ENCODE peak calls at places on chromosomes 1 and 21, in eight cellular contexts. J, H, S, X, W, D, K and U are unnamed samples.

GRCh38 chr1:108704501-108704900 is 8.2 kb upstream of the FNDC7 start:
- DNase-seq in J (no peak), H (peak), S (peak), X (peak), W (no peak), D (no peak), K (no peak), U (peak)

GRCh38 chr1:44664730-44665370 is 9.4 kb downstream of the TMEM53 start:
- DNase-seq in J (no peak), H (no peak), S (no peak), X (no peak), W (peak), D (no peak), K (no peak), U (no peak)

GRCh38 chr1:215273838-215274516 is 191.4 kb downstream of the KCNK2 start:
- DNase-seq in J (no peak), H (peak), S (peak), X (peak), W (no peak), D (no peak), K (no peak), U (peak)

GRCh38 chr1:151621351-151621750 is 9.5 kb downstream of the SNX27 start:
- DNase-seq in J (no peak), H (no peak), S (no peak), X (no peak), W (no peak), D (no peak), K (no peak), U (no peak)

GRCh38 chr1:53328490-53329182 is 766 bp upstream of the LRP8 start:
- DNase-seq in J (peak), H (no peak), S (no peak), X (no peak), W (peak), D (peak), K (peak), U (no peak)

GRCh38 chr1:212490276-212490675 is 57.6 kb downstream of the NENF start:
- DNase-seq in J (no peak), H (no peak), S (no peak), X (no peak), W (no peak), D (no peak), K (no peak), U (no peak)

GRCh38 chr1:188364927-188365449 is 1536.2 kb downstream of the PLA2G4A start:
- DNase-seq in J (no peak), H (no peak), S (no peak), X (no peak), W (no peak), D (no peak), K (no peak), U (no peak)

GRCh38 chr1:3037281-3038040 is 16.2 kb downstream of the ACTRT2 start:
- DNase-seq in J (no peak), H (no peak), S (no peak), X (no peak), W (no peak), D (no peak), K (no peak), U (no peak)

GRCh38 chr1:236575523-236575922 is 28.8 kb downstream of the HEATR1 start:
- DNase-seq in J (no peak), H (peak), S (no peak), X (peak), W (no peak), D (no peak), K (no peak), U (no peak)

GRCh38 chr1:20402585-20403422 is 83.2 kb downstream of the CAMK2N1 start:
- DNase-seq in J (no peak), H (no peak), S (no peak), X (no peak), W (no peak), D (no peak), K (no peak), U (no peak)

GRCh38 chr1:41728403-41729202 is 190.1 kb downstream of the HIVEP3 start:
- DNase-seq in J (peak), H (no peak), S (no peak), X (no peak), W (no peak), D (peak), K (no peak), U (no peak)

GRCh38 chr1:118963456-118964430 is 24.4 kb downstream of the TBX15 start:
- DNase-seq in J (no peak), H (peak), S (peak), X (peak), W (no peak), D (no peak), K (no peak), U (peak)

GRCh38 chr1:97507863-97508262 is 413.0 kb downstream of the DPYD start:
- DNase-seq in J (no peak), H (peak), S (no peak), X (peak), W (no peak), D (no peak), K (no peak), U (peak)

GRCh38 chr1:168643152-168643551 is 66.7 kb downstream of the XCL1 start:
- DNase-seq in J (no peak), H (peak), S (peak), X (peak), W (no peak), D (no peak), K (no peak), U (peak)

GRCh38 chr1:62989497-62989896 is 205.6 kb downstream of the ATG4C start:
- DNase-seq in J (no peak), H (no peak), S (no peak), X (no peak), W (no peak), D (no peak), K (no peak), U (no peak)

GRCh38 chr21:41410767-41411448 is 15.1 kb upstream of the MX1 start:
- DNase-seq in J (no peak), H (no peak), S (no peak), X (no peak), W (no peak), D (no peak), K (no peak), U (no peak)

GRCh38 chr1:179926494-179927205 is 28.0 kb upstream of the CEP350 start:
- DNase-seq in J (no peak), H (peak), S (peak), X (peak), W (no peak), D (no peak), K (no peak), U (peak)

GRCh38 chr21:46366091-46366490 is 42.1 kb downstream of the PCNT start:
- DNase-seq in J (no peak), H (no peak), S (no peak), X (no peak), W (no peak), D (no peak), K (no peak), U (no peak)

GRCh38 chr1:70003509-70003908 is 201.9 kb downstream of the LRRC40 start:
- DNase-seq in J (no peak), H (no peak), S (no peak), X (peak), W (no peak), D (no peak), K (no peak), U (no peak)

GRCh38 chr1:162388083-162388594 is 6.6 kb downstream of the C1orf226 start:
- DNase-seq in J (peak), H (no peak), S (no peak), X (no peak), W (no peak), D (no peak), K (no peak), U (no peak)

GRCh38 chr1:159122005-159122621 is 45.5 kb upstream of the AIM2 start:
- DNase-seq in J (no peak), H (peak), S (peak), X (peak), W (no peak), D (no peak), K (no peak), U (peak)

GRCh38 chr1:236356141-236356540 is 37.9 kb upstream of the EDARADD start:
- DNase-seq in J (no peak), H (no peak), S (no peak), X (no peak), W (no peak), D (no peak), K (no peak), U (no peak)

GRCh38 chr1:228986093-228986904 is 251.0 kb downstream of the RHOU start:
- DNase-seq in J (no peak), H (peak), S (peak), X (peak), W (no peak), D (no peak), K (no peak), U (peak)

GRCh38 chr1:183702087-183702812 is 49.1 kb upstream of the APOBEC4 start:
- DNase-seq in J (no peak), H (peak), S (no peak), X (peak), W (no peak), D (no peak), K (no peak), U (no peak)

GRCh38 chr1:202844935-202845334 is 34.2 kb downstream of the PCAT6 start:
- DNase-seq in J (no peak), H (no peak), S (peak), X (no peak), W (no peak), D (no peak), K (no peak), U (no peak)

GRCh38 chr21:42499430-42500106 is 3.5 kb upstream of the RSPH1 start:
- DNase-seq in J (no peak), H (no peak), S (no peak), X (no peak), W (no peak), D (peak), K (no peak), U (no peak)

GRCh38 chr1:155136728-155137127 is 1.1 kb downstream of the SLC50A1 start:
- DNase-seq in J (no peak), H (no peak), S (no peak), X (no peak), W (no peak), D (no peak), K (no peak), U (no peak)

GRCh38 chr1:167676205-167676915 is 45.4 kb upstream of the MPZL1 start:
- DNase-seq in J (no peak), H (no peak), S (no peak), X (no peak), W (no peak), D (no peak), K (no peak), U (no peak)

GRCh38 chr1:93694039-93694438 is 12.4 kb upstream of the BCAR3 start:
- DNase-seq in J (no peak), H (no peak), S (peak), X (peak), W (no peak), D (no peak), K (no peak), U (no peak)

GRCh38 chr1:202291961-202292712 is 49.6 kb downstream of the UBE2T start:
- DNase-seq in J (no peak), H (peak), S (peak), X (peak), W (no peak), D (no peak), K (no peak), U (peak)

GRCh38 chr1:112322983-112323678 is 72.9 kb upstream of the CTTNBP2NL start:
- DNase-seq in J (peak), H (no peak), S (no peak), X (no peak), W (no peak), D (no peak), K (no peak), U (no peak)

GRCh38 chr1:185314416-185314815 is 2.6 kb downstream of the IVNS1ABP start:
- DNase-seq in J (no peak), H (no peak), S (no peak), X (peak), W (no peak), D (no peak), K (no peak), U (no peak)

GRCh38 chr1:35284852-35285251 is 16.3 kb downstream of the ZMYM4 start:
- DNase-seq in J (no peak), H (no peak), S (no peak), X (no peak), W (no peak), D (no peak), K (no peak), U (no peak)

GRCh38 chr1:102799496-102799895 is 308.8 kb downstream of the COL11A1 start:
- DNase-seq in J (no peak), H (peak), S (no peak), X (peak), W (no peak), D (no peak), K (no peak), U (peak)

GRCh38 chr1:166132496-166132895 is 34.3 kb downstream of the FAM78B start:
- DNase-seq in J (no peak), H (no peak), S (no peak), X (no peak), W (no peak), D (no peak), K (no peak), U (no peak)

GRCh38 chr1:51627672-51628071 is 10.8 kb downstream of the OSBPL9 start:
- DNase-seq in J (peak), H (peak), S (peak), X (peak), W (no peak), D (no peak), K (peak), U (peak)

GRCh38 chr1:9628541-9629444 is 22.7 kb upstream of the PIK3CD start:
- DNase-seq in J (no peak), H (no peak), S (no peak), X (no peak), W (peak), D (no peak), K (no peak), U (no peak)